ENCODE peak calls at places on chromosome 21, in five cellular contexts. U is neural progenitor cell; R is effector CD4-positive, alpha-beta T cell; I is CD4-positive, alpha-beta memory T cell; H is brain microvascular endothelial cell. P is an unnamed sample.

GRCh38 chr21:34882719-34883131 is 166.4 kb downstream of the RUNX1 start:
- DNase-seq in U (no peak), R (no peak), I (no peak), H (no peak), P (no peak)

GRCh38 chr21:43869486-43870325 is 4.7 kb downstream of the AGPAT3 start:
- DNase-seq in U (peak; percentile 31), R (no peak), I (no peak), H (no peak), P (no peak)

GRCh38 chr21:16193758-16194606 is 464.2 kb downstream of the USP25 start:
- DNase-seq in U (peak; percentile 81), R (no peak), I (no peak), H (peak; percentile 80), P (no peak)

GRCh38 chr21:32360401-32360981 is 32.3 kb downstream of the URB1 start:
- DNase-seq in U (no peak), R (no peak), I (no peak), H (no peak), P (no peak)

GRCh38 chr21:32298658-32299081 is at the start of gene MRAP:
- DNase-seq in U (no peak), R (no peak), I (no peak), H (no peak), P (no peak)

GRCh38 chr21:26490771-26491170 is 82.3 kb downstream of the CYYR1 start:
- DNase-seq in U (peak; percentile 54), R (no peak), I (no peak), H (no peak), P (no peak)

GRCh38 chr21:41830764-41831452 is 48.2 kb downstream of the PRDM15 start:
- DNase-seq in U (no peak), R (no peak), I (no peak), H (no peak), P (no peak)

GRCh38 chr21:14955936-14956520 is 108.8 kb downstream of the NRIP1 start:
- DNase-seq in U (no peak), R (no peak), I (no peak), H (no peak), P (no peak)

GRCh38 chr21:43880111-43880985 is 15.3 kb downstream of the AGPAT3 start:
- DNase-seq in U (no peak), R (no peak), I (no peak), H (peak; percentile 9), P (no peak)

GRCh38 chr21:16418663-16419062 is 688.9 kb downstream of the USP25 start:
- DNase-seq in U (no peak), R (no peak), I (no peak), H (no peak), P (no peak)

GRCh38 chr21:27359141-27359540 is 392.3 kb upstream of the ADAMTS5 start:
- DNase-seq in U (no peak), R (no peak), I (no peak), H (no peak), P (no peak)

P was measured in T-helper 22 cell.